ENCODE peak calls at places on chromosomes 3 and 15, in seven cellular contexts. One of them, this sample, is unnamed.

GRCh38 chr15:58771621-58772235 is 626 bp downstream of the MINDY2 start:
- DNase-seq in SK-N-SH: no peak
- DNase-seq in B cell: peak
- DNase-seq in astrocyte of the spinal cord: peak
- DNase-seq in HT1080: peak
- DNase-seq in RPMI8226: peak
- DNase-seq in fibroblast of pulmonary artery: no peak
- DNase-seq in this sample: peak

GRCh38 chr3:117170112-117170511 is 460.5 kb downstream of the TUSC7 start:
- DNase-seq in fibroblast of pulmonary artery: no peak
- DNase-seq in HT1080: no peak
- DNase-seq in B cell: no peak
- DNase-seq in RPMI8226: no peak
- DNase-seq in SK-N-SH: no peak
- DNase-seq in astrocyte of the spinal cord: no peak
- DNase-seq in this sample: peak

GRCh38 chr15:67154249-67154648 is 88.8 kb downstream of the SMAD3 start:
- DNase-seq in B cell: no peak
- DNase-seq in RPMI8226: no peak
- DNase-seq in astrocyte of the spinal cord: no peak
- DNase-seq in HT1080: no peak
- DNase-seq in SK-N-SH: no peak
- DNase-seq in fibroblast of pulmonary artery: no peak
- DNase-seq in this sample: no peak

GRCh38 chr3:111695584-111696213 is 100.6 kb upstream of the ZBED2 start:
- DNase-seq in fibroblast of pulmonary artery: peak
- DNase-seq in SK-N-SH: no peak
- DNase-seq in astrocyte of the spinal cord: peak
- DNase-seq in HT1080: peak
- DNase-seq in RPMI8226: no peak
- DNase-seq in B cell: no peak
- DNase-seq in this sample: no peak

GRCh38 chr15:70826634-70827033 is 27.3 kb downstream of the LARP6 start:
- DNase-seq in astrocyte of the spinal cord: peak
- DNase-seq in fibroblast of pulmonary artery: peak
- DNase-seq in B cell: no peak
- DNase-seq in RPMI8226: no peak
- DNase-seq in HT1080: peak
- DNase-seq in SK-N-SH: no peak
- DNase-seq in this sample: no peak

GRCh38 chr15:64422697-64423096 is 35.1 kb downstream of the TRIP4 start:
- DNase-seq in RPMI8226: no peak
- DNase-seq in fibroblast of pulmonary artery: no peak
- DNase-seq in SK-N-SH: no peak
- DNase-seq in HT1080: no peak
- DNase-seq in astrocyte of the spinal cord: no peak
- DNase-seq in B cell: no peak
- DNase-seq in this sample: no peak

GRCh38 chr3:30675006-30675405 is 68.6 kb downstream of the TGFBR2 start:
- DNase-seq in fibroblast of pulmonary artery: no peak
- DNase-seq in astrocyte of the spinal cord: no peak
- DNase-seq in HT1080: no peak
- DNase-seq in RPMI8226: no peak
- DNase-seq in SK-N-SH: no peak
- DNase-seq in B cell: no peak
- DNase-seq in this sample: no peak

GRCh38 chr3:68336042-68336441 is 596.3 kb downstream of the TAFA4 start:
- DNase-seq in RPMI8226: no peak
- DNase-seq in SK-N-SH: no peak
- DNase-seq in fibroblast of pulmonary artery: no peak
- DNase-seq in astrocyte of the spinal cord: no peak
- DNase-seq in HT1080: no peak
- DNase-seq in B cell: no peak
- DNase-seq in this sample: no peak

GRCh38 chr15:67863442-67863987 is 23.7 kb upstream of the RNU6-1 start:
- DNase-seq in RPMI8226: peak
- DNase-seq in fibroblast of pulmonary artery: peak
- DNase-seq in B cell: peak
- DNase-seq in SK-N-SH: peak
- DNase-seq in astrocyte of the spinal cord: peak
- DNase-seq in HT1080: peak
- DNase-seq in this sample: peak

GRCh38 chr3:33884204-33884561 is 85.8 kb downstream of the PDCD6IP start:
- DNase-seq in astrocyte of the spinal cord: peak
- DNase-seq in RPMI8226: peak
- DNase-seq in SK-N-SH: no peak
- DNase-seq in B cell: no peak
- DNase-seq in HT1080: peak
- DNase-seq in fibroblast of pulmonary artery: peak
- DNase-seq in this sample: no peak

GRCh38 chr15:64699767-64700388 is 75.5 kb downstream of the RBPMS2 start:
- DNase-seq in SK-N-SH: peak
- DNase-seq in B cell: no peak
- DNase-seq in RPMI8226: no peak
- DNase-seq in fibroblast of pulmonary artery: peak
- DNase-seq in astrocyte of the spinal cord: peak
- DNase-seq in HT1080: no peak
- DNase-seq in this sample: peak

GRCh38 chr15:74955017-74955416 is 1.6 kb downstream of the RPP25 start:
- DNase-seq in RPMI8226: peak
- DNase-seq in HT1080: no peak
- DNase-seq in fibroblast of pulmonary artery: no peak
- DNase-seq in astrocyte of the spinal cord: no peak
- DNase-seq in SK-N-SH: peak
- DNase-seq in B cell: no peak
- DNase-seq in this sample: no peak

GRCh38 chr3:97692406-97692805 is 72.2 kb upstream of the ARL6 start:
- DNase-seq in B cell: no peak
- DNase-seq in fibroblast of pulmonary artery: no peak
- DNase-seq in astrocyte of the spinal cord: no peak
- DNase-seq in HT1080: no peak
- DNase-seq in SK-N-SH: no peak
- DNase-seq in RPMI8226: no peak
- DNase-seq in this sample: no peak

GRCh38 chr3:165254812-165255211 is 58.6 kb upstream of the SLITRK3 start:
- DNase-seq in B cell: no peak
- DNase-seq in SK-N-SH: peak
- DNase-seq in HT1080: peak
- DNase-seq in fibroblast of pulmonary artery: peak
- DNase-seq in astrocyte of the spinal cord: peak
- DNase-seq in RPMI8226: peak
- DNase-seq in this sample: peak

GRCh38 chr3:70737656-70738309 is 425.3 kb upstream of the MDFIC2 start:
- DNase-seq in B cell: no peak
- DNase-seq in HT1080: no peak
- DNase-seq in SK-N-SH: no peak
- DNase-seq in fibroblast of pulmonary artery: no peak
- DNase-seq in RPMI8226: no peak
- DNase-seq in astrocyte of the spinal cord: no peak
- DNase-seq in this sample: no peak

GRCh38 chr15:64009241-64009640 is 37.0 kb downstream of the DAPK2 start:
- DNase-seq in HT1080: no peak
- DNase-seq in fibroblast of pulmonary artery: peak
- DNase-seq in RPMI8226: no peak
- DNase-seq in astrocyte of the spinal cord: no peak
- DNase-seq in SK-N-SH: no peak
- DNase-seq in B cell: no peak
- DNase-seq in this sample: no peak

GRCh38 chr15:95446854-95447253 is 883.6 kb upstream of the NR2F2 start:
- DNase-seq in B cell: no peak
- DNase-seq in SK-N-SH: no peak
- DNase-seq in fibroblast of pulmonary artery: no peak
- DNase-seq in HT1080: peak
- DNase-seq in RPMI8226: no peak
- DNase-seq in astrocyte of the spinal cord: no peak
- DNase-seq in this sample: no peak

GRCh38 chr3:98592345-98592935 is 971 bp downstream of the CPOX start:
- DNase-seq in SK-N-SH: peak
- DNase-seq in RPMI8226: no peak
- DNase-seq in astrocyte of the spinal cord: no peak
- DNase-seq in B cell: no peak
- DNase-seq in fibroblast of pulmonary artery: no peak
- DNase-seq in HT1080: no peak
- DNase-seq in this sample: no peak

GRCh38 chr3:145489011-145489410 is 672.0 kb downstream of the PLOD2 start:
- DNase-seq in fibroblast of pulmonary artery: no peak
- DNase-seq in B cell: no peak
- DNase-seq in HT1080: no peak
- DNase-seq in astrocyte of the spinal cord: no peak
- DNase-seq in SK-N-SH: no peak
- DNase-seq in RPMI8226: no peak
- DNase-seq in this sample: no peak

GRCh38 chr3:8560608-8561007 is 59.0 kb downstream of the LMCD1 start:
- DNase-seq in astrocyte of the spinal cord: peak
- DNase-seq in RPMI8226: no peak
- DNase-seq in B cell: no peak
- DNase-seq in fibroblast of pulmonary artery: peak
- DNase-seq in HT1080: peak
- DNase-seq in SK-N-SH: no peak
- DNase-seq in this sample: no peak

GRCh38 chr15:31296304-31297220 is 30.1 kb upstream of the KLF13 start:
- DNase-seq in B cell: no peak
- DNase-seq in SK-N-SH: peak
- DNase-seq in fibroblast of pulmonary artery: no peak
- DNase-seq in HT1080: no peak
- DNase-seq in RPMI8226: no peak
- DNase-seq in astrocyte of the spinal cord: no peak
- DNase-seq in this sample: peak

GRCh38 chr3:42906085-42906904 is at the start of gene ZNF662:
- DNase-seq in HT1080: no peak
- DNase-seq in B cell: no peak
- DNase-seq in astrocyte of the spinal cord: peak
- DNase-seq in RPMI8226: no peak
- DNase-seq in fibroblast of pulmonary artery: peak
- DNase-seq in SK-N-SH: peak
- DNase-seq in this sample: peak

GRCh38 chr3:155080692-155081091 is 573 bp downstream of the MME start:
- DNase-seq in fibroblast of pulmonary artery: peak
- DNase-seq in RPMI8226: peak
- DNase-seq in B cell: no peak
- DNase-seq in HT1080: peak
- DNase-seq in astrocyte of the spinal cord: no peak
- DNase-seq in SK-N-SH: no peak
- DNase-seq in this sample: no peak

GRCh38 chr15:28208583-28208982 is 109.5 kb upstream of the OCA2 start:
- DNase-seq in SK-N-SH: no peak
- DNase-seq in HT1080: no peak
- DNase-seq in B cell: no peak
- DNase-seq in fibroblast of pulmonary artery: no peak
- DNase-seq in astrocyte of the spinal cord: no peak
- DNase-seq in RPMI8226: no peak
- DNase-seq in this sample: no peak

GRCh38 chr3:71307884-71308697 is 275.4 kb downstream of the FOXP1 start:
- DNase-seq in B cell: no peak
- DNase-seq in HT1080: no peak
- DNase-seq in astrocyte of the spinal cord: no peak
- DNase-seq in RPMI8226: no peak
- DNase-seq in fibroblast of pulmonary artery: peak
- DNase-seq in SK-N-SH: no peak
- DNase-seq in this sample: no peak

GRCh38 chr3:123048480-123049237 is 18.2 kb upstream of the PDIA5 start:
- DNase-seq in fibroblast of pulmonary artery: no peak
- DNase-seq in SK-N-SH: peak
- DNase-seq in HT1080: no peak
- DNase-seq in B cell: no peak
- DNase-seq in astrocyte of the spinal cord: no peak
- DNase-seq in RPMI8226: no peak
- DNase-seq in this sample: no peak

GRCh38 chr3:129626744-129627349 is 20.4 kb upstream of the PLXND1 start:
- DNase-seq in astrocyte of the spinal cord: no peak
- DNase-seq in RPMI8226: peak
- DNase-seq in HT1080: no peak
- DNase-seq in SK-N-SH: peak
- DNase-seq in fibroblast of pulmonary artery: peak
- DNase-seq in B cell: peak
- DNase-seq in this sample: peak

GRCh38 chr3:143783856-143784370 is 64.4 kb downstream of the SLC9A9 start:
- DNase-seq in HT1080: peak
- DNase-seq in SK-N-SH: no peak
- DNase-seq in RPMI8226: no peak
- DNase-seq in fibroblast of pulmonary artery: peak
- DNase-seq in astrocyte of the spinal cord: peak
- DNase-seq in B cell: no peak
- DNase-seq in this sample: no peak

GRCh38 chr3:175312766-175313165 is 453.6 kb downstream of the NAALADL2 start:
- DNase-seq in B cell: no peak
- DNase-seq in RPMI8226: no peak
- DNase-seq in SK-N-SH: no peak
- DNase-seq in fibroblast of pulmonary artery: no peak
- DNase-seq in HT1080: no peak
- DNase-seq in astrocyte of the spinal cord: no peak
- DNase-seq in this sample: no peak

GRCh38 chr3:182565916-182566524 is 227.3 kb upstream of the ATP11B start:
- DNase-seq in B cell: no peak
- DNase-seq in SK-N-SH: no peak
- DNase-seq in astrocyte of the spinal cord: peak
- DNase-seq in fibroblast of pulmonary artery: no peak
- DNase-seq in HT1080: peak
- DNase-seq in RPMI8226: no peak
- DNase-seq in this sample: no peak

GRCh38 chr3:107323723-107324122 is 53.5 kb upstream of the CCDC54 start:
- DNase-seq in fibroblast of pulmonary artery: no peak
- DNase-seq in RPMI8226: no peak
- DNase-seq in SK-N-SH: no peak
- DNase-seq in B cell: no peak
- DNase-seq in HT1080: no peak
- DNase-seq in astrocyte of the spinal cord: no peak
- DNase-seq in this sample: no peak

GRCh38 chr3:129439381-129439816 is 349 bp downstream of the MBD4 start:
- DNase-seq in B cell: peak
- DNase-seq in HT1080: no peak
- DNase-seq in RPMI8226: peak
- DNase-seq in SK-N-SH: no peak
- DNase-seq in astrocyte of the spinal cord: peak
- DNase-seq in fibroblast of pulmonary artery: no peak
- DNase-seq in this sample: peak

GRCh38 chr3:50536471-50537180 is 30.9 kb downstream of the C3orf18 start:
- DNase-seq in SK-N-SH: no peak
- DNase-seq in B cell: no peak
- DNase-seq in HT1080: no peak
- DNase-seq in RPMI8226: no peak
- DNase-seq in astrocyte of the spinal cord: no peak
- DNase-seq in fibroblast of pulmonary artery: no peak
- DNase-seq in this sample: no peak

GRCh38 chr3:179452166-179452544 is 885 bp upstream of the GNB4 start:
- DNase-seq in RPMI8226: no peak
- DNase-seq in SK-N-SH: no peak
- DNase-seq in B cell: no peak
- DNase-seq in HT1080: peak
- DNase-seq in fibroblast of pulmonary artery: peak
- DNase-seq in astrocyte of the spinal cord: peak
- DNase-seq in this sample: no peak

GRCh38 chr3:53694648-53695356 is 151.4 kb downstream of the CHDH start:
- DNase-seq in astrocyte of the spinal cord: no peak
- DNase-seq in RPMI8226: no peak
- DNase-seq in HT1080: no peak
- DNase-seq in SK-N-SH: no peak
- DNase-seq in fibroblast of pulmonary artery: no peak
- DNase-seq in B cell: no peak
- DNase-seq in this sample: no peak

GRCh38 chr3:194572131-194572789 is 61.0 kb downstream of the TMEM44 start:
- DNase-seq in HT1080: peak
- DNase-seq in RPMI8226: no peak
- DNase-seq in SK-N-SH: no peak
- DNase-seq in B cell: no peak
- DNase-seq in fibroblast of pulmonary artery: peak
- DNase-seq in astrocyte of the spinal cord: peak
- DNase-seq in this sample: no peak

GRCh38 chr3:9994086-9994844 is 7.6 kb upstream of the EMC3 start:
- DNase-seq in B cell: no peak
- DNase-seq in fibroblast of pulmonary artery: peak
- DNase-seq in astrocyte of the spinal cord: peak
- DNase-seq in HT1080: no peak
- DNase-seq in SK-N-SH: no peak
- DNase-seq in RPMI8226: no peak
- DNase-seq in this sample: no peak

GRCh38 chr15:63006032-63006878 is 36.3 kb upstream of the TPM1 start:
- DNase-seq in astrocyte of the spinal cord: no peak
- DNase-seq in RPMI8226: no peak
- DNase-seq in fibroblast of pulmonary artery: no peak
- DNase-seq in SK-N-SH: no peak
- DNase-seq in HT1080: no peak
- DNase-seq in B cell: no peak
- DNase-seq in this sample: no peak

This sample was measured in H7.